ENCODE peak calls at places on chromosomes 2 and 18, in ten cellular contexts. I is aorta, L is left ventricle myocardium inferior, E is psoas muscle, J is gastrocnemius medialis, U is mesendoderm, D is breast epithelium, M is PC-3, T is left lung, O is tibial nerve. R is an unnamed sample.
A peak's percentile ranks its signal among the peaks of the same experiment; 100 is the strongest.

GRCh38 chr2:181140414-181140813 is 160.0 kb downstream of the UBE2E3 start:
- DNase-seq in T (no peak), J (no peak), D (no peak), O (no peak), E (peak; percentile 53), I (no peak), L (no peak), M (no peak), U (no peak), R (no peak)

GRCh38 chr2:45820048-45820447 is 168.6 kb downstream of the PRKCE start:
- DNase-seq in O (no peak), E (no peak), J (no peak), M (no peak), T (no peak), D (no peak), L (no peak), I (no peak), U (no peak), R (no peak)

GRCh38 chr2:130963058-130963848 is 126.5 kb downstream of the ARHGEF4 start:
- DNase-seq in T (no peak), L (no peak), O (no peak), E (no peak), J (no peak), U (no peak), M (no peak), I (no peak), D (no peak), R (no peak)

GRCh38 chr18:40897884-40898283 is 1057.2 kb upstream of the PIK3C3 start:
- DNase-seq in L (no peak), U (no peak), I (no peak), M (no peak), J (no peak), T (no peak), O (no peak), D (no peak), E (no peak), R (no peak)

GRCh38 chr2:160630801-160631590 is 137.4 kb upstream of the RBMS1 start:
- DNase-seq in U (peak; percentile 60), M (no peak), I (peak; percentile 49), O (no peak), E (no peak), D (no peak), L (peak; percentile 27), J (no peak), T (no peak), R (no peak)

GRCh38 chr2:234391625-234392024 is 105.3 kb downstream of the ARL4C start:
- DNase-seq in I (no peak), U (no peak), D (no peak), L (no peak), M (no peak), E (no peak), J (no peak), O (no peak), T (no peak), R (no peak)

GRCh38 chr2:175463639-175464310 is 282.3 kb upstream of the ATP5MC3 start:
- DNase-seq in O (no peak), L (no peak), D (peak; percentile 70), T (peak; percentile 34), E (no peak), I (no peak), M (no peak), J (no peak), U (peak; percentile 45), R (no peak)

GRCh38 chr2:129191530-129191929 is 787.9 kb upstream of the RAB6C start:
- DNase-seq in D (peak; percentile 23), O (no peak), E (no peak), M (no peak), T (no peak), J (no peak), L (no peak), I (no peak), U (peak; percentile 96), R (no peak)

GRCh38 chr2:150478206-150478974 is 9.1 kb downstream of the RND3 start:
- DNase-seq in D (no peak), M (peak; percentile 91), T (no peak), I (no peak), U (peak; percentile 55), E (no peak), J (no peak), O (no peak), L (no peak), R (no peak)

GRCh38 chr2:235706496-235706895 is 212.7 kb downstream of the AGAP1 start:
- DNase-seq in U (no peak), I (no peak), E (no peak), O (no peak), L (no peak), M (peak; percentile 48), D (no peak), J (no peak), T (no peak), R (no peak)

GRCh38 chr2:38505779-38506178 is 96.9 kb downstream of the HNRNPLL start:
- DNase-seq in O (peak; percentile 72), T (peak; percentile 60), I (peak; percentile 75), D (peak; percentile 76), U (peak; percentile 67), M (peak; percentile 24), J (peak; percentile 91), E (peak; percentile 89), L (peak; percentile 32), R (no peak)

GRCh38 chr2:201977651-201978050 is 56.0 kb upstream of the FZD7 start:
- DNase-seq in O (no peak), J (no peak), T (no peak), E (no peak), M (peak; percentile 9), L (no peak), I (no peak), U (no peak), D (peak; percentile 43), R (no peak)

GRCh38 chr2:136134126-136134525 is 16.2 kb upstream of the CXCR4 start:
- DNase-seq in T (no peak), J (no peak), L (no peak), M (no peak), U (no peak), I (no peak), O (no peak), D (no peak), E (no peak), R (peak; percentile 24)

GRCh38 chr18:23703057-23703986 is 14.1 kb downstream of the LAMA3 start:
- DNase-seq in T (no peak), U (peak; percentile 52), I (no peak), D (no peak), J (no peak), M (peak; percentile 80), L (no peak), E (no peak), O (no peak), R (no peak)

GRCh38 chr18:3389977-3390376 is 60.0 kb upstream of the TGIF1 start:
- DNase-seq in M (no peak), T (no peak), D (no peak), E (no peak), L (no peak), J (no peak), U (no peak), O (no peak), I (no peak), R (no peak)

GRCh38 chr18:58965291-58965929 is 100.7 kb downstream of the ZNF532 start:
- DNase-seq in U (no peak), O (no peak), M (no peak), T (no peak), D (no peak), J (no peak), I (no peak), E (no peak), L (no peak), R (no peak)
- H3K4me1 ChIP-seq in U (peaks cover 4% of the 10 kb centered on the region), O (no peaks in the 10 kb centered on the region), M (no peaks in the 10 kb centered on the region), T (peaks cover 10% of the 10 kb centered on the region), D (no peaks in the 10 kb centered on the region), J (peaks cover 53% of the 10 kb centered on the region), I (peaks cover 16% of the 10 kb centered on the region), E (peaks cover 39% of the 10 kb centered on the region), L (peaks cover 56% of the 10 kb centered on the region), R (no peaks in the 10 kb centered on the region)

GRCh38 chr2:46855805-46856204 is 59.8 kb downstream of the MCFD2 start:
- DNase-seq in O (no peak), L (no peak), I (no peak), T (no peak), M (peak; percentile 77), E (no peak), J (no peak), U (no peak), D (no peak), R (no peak)
- H3K27ac ChIP-seq in O (no peak overlapping the region), L (peak overlapping the region; percentile 92), I (peak overlapping the region; percentile 75), T (peak overlapping the region; percentile 60), M (peak overlapping the region; percentile 94), E (peak overlapping the region; percentile 56), J (peak overlapping the region; percentile 72), U (no peak overlapping the region), D (peak overlapping the region; percentile 89), R (no peak overlapping the region)

DNA sequence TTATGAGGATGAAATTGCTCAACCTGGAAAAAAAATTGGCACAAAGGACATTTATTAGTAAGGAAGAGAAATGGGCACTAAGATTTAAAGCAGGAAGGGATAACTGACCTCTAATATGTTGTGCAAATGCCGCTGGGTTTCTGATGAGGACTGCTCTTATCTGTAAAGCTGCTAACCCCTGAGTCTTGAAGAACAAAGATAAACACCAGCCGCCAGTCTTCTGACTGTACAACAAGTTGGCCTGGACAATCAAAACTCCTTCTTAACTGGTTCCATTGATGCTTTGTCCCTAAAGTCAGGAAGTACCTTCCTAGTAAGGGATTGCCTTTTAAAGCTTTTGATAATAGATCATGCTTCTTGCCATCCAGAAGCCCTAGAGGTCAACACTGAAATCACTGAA is 301.8 kb downstream of the TRIB2 start:
- DNase-seq in L (no peak), U (no peak), T (no peak), J (no peak), D (no peak), E (no peak), O (no peak), I (no peak), M (no peak), R (no peak)
- H3K27me3 ChIP-seq in L (no peaks in the 10 kb centered on the region), U (no peaks in the 10 kb centered on the region), T (peaks cover 4% of the 10 kb centered on the region), J (peaks cover 6% of the 10 kb centered on the region), D (peaks cover 3% of the 10 kb centered on the region), E (no peaks in the 10 kb centered on the region), O (no peaks in the 10 kb centered on the region), I (no peaks in the 10 kb centered on the region), M (peaks cover 21% of the 10 kb centered on the region), R (peaks cover 7% of the 10 kb centered on the region)

GRCh38 chr2:239442192-239442591 is 41.4 kb upstream of the HDAC4 start:
- DNase-seq in I (no peak), E (no peak), L (no peak), J (no peak), D (no peak), M (no peak), T (no peak), O (no peak), U (no peak), R (no peak)
- H3K4me1 ChIP-seq in I (peaks cover 4% of the 10 kb centered on the region), E (no peaks in the 10 kb centered on the region), L (peaks cover 16% of the 10 kb centered on the region), J (peaks cover 13% of the 10 kb centered on the region), D (peaks cover 8% of the 10 kb centered on the region), M (peaks cover 10% of the 10 kb centered on the region), T (peaks cover 62% of the 10 kb centered on the region), O (no peaks in the 10 kb centered on the region), U (no peaks in the 10 kb centered on the region), R (peaks cover 10% of the 10 kb centered on the region)